ENCODE peak calls at places on chromosome 20, in eight cellular contexts. M is esophagus muscularis mucosa, X is H1, D is stomach, Q is transverse colon, L is tibial nerve, Z is sigmoid colon, W is ovary. T is an unnamed sample.

GRCh38 chr20:54172856-54173652 is 732 bp downstream of the CYP24A1 start:
- DNase-seq in W (no peak), L (no peak), D (no peak), M (no peak), Q (no peak), Z (no peak), X (no peak), T (no peak)

GRCh38 chr20:32920530-32921298 is 62.0 kb downstream of the EFCAB8 start:
- DNase-seq in L (no peak), M (peak), X (no peak), W (no peak), D (peak), Z (no peak), Q (no peak), T (no peak)

GRCh38 chr20:25280051-25280573 is 32.2 kb downstream of the PYGB start:
- DNase-seq in X (no peak), W (peak), Q (peak), D (peak), M (no peak), Z (peak), L (peak), T (peak)

GRCh38 chr20:5881714-5882113 is 68.6 kb downstream of the TRMT6 start:
- DNase-seq in L (no peak), D (no peak), M (no peak), X (no peak), Q (no peak), W (no peak), Z (no peak), T (no peak)

GRCh38 chr20:54197621-54198604 is 10.0 kb upstream of the PFDN4 start:
- DNase-seq in L (no peak), X (no peak), Z (no peak), Q (no peak), M (peak), W (no peak), D (no peak), T (no peak)

GRCh38 chr20:49938173-49939163 is 2.3 kb downstream of the RNF114 start:
- DNase-seq in Z (peak), L (peak), Q (peak), M (no peak), W (peak), D (peak), X (no peak), T (no peak)

GRCh38 chr20:36043447-36043846 is 75.1 kb downstream of the CNBD2 start:
- DNase-seq in Q (no peak), D (no peak), Z (no peak), M (no peak), L (no peak), X (no peak), W (no peak), T (no peak)

GRCh38 chr20:32549842-32550241 is 35.3 kb downstream of the NOL4L start:
- DNase-seq in L (no peak), W (no peak), Q (no peak), X (no peak), M (no peak), Z (no peak), D (no peak), T (no peak)

GRCh38 chr20:33037456-33037855 is 6.0 kb downstream of the BPIFB6 start:
- DNase-seq in D (no peak), Z (no peak), L (no peak), M (no peak), X (no peak), W (no peak), Q (no peak), T (no peak)

GRCh38 chr20:61411743-61412142 is 159.7 kb downstream of the CDH4 start:
- DNase-seq in D (no peak), M (no peak), W (no peak), X (no peak), L (no peak), Z (no peak), Q (no peak), T (no peak)

GRCh38 chr20:25280574-25281535 is 33.0 kb downstream of the PYGB start:
- DNase-seq in D (peak), Q (peak), X (no peak), W (peak), Z (peak), M (no peak), L (peak), T (peak)

GRCh38 chr20:62358171-62358719 is 8.9 kb downstream of the LAMA5 start:
- DNase-seq in L (no peak), X (no peak), Q (no peak), Z (peak), W (no peak), M (no peak), D (peak), T (no peak)

GRCh38 chr20:38402089-38402488 is 33.0 kb downstream of the SNHG17 start:
- DNase-seq in M (no peak), L (no peak), Z (no peak), D (no peak), X (no peak), W (no peak), Q (no peak), T (no peak)

GRCh38 chr20:62123450-62124118 is 1.3 kb downstream of the LSM14B start:
- DNase-seq in X (no peak), D (no peak), M (no peak), Q (no peak), L (no peak), W (no peak), Z (no peak), T (peak)

GRCh38 chr20:38258545-38259223 is 1.9 kb downstream of the KIAA1755 start:
- DNase-seq in W (no peak), M (no peak), Q (no peak), X (no peak), Z (no peak), D (no peak), L (no peak), T (no peak)

GRCh38 chr20:19953606-19954005 is 63.6 kb upstream of the NAA20 start:
- DNase-seq in W (no peak), L (no peak), Q (no peak), Z (no peak), X (no peak), M (no peak), D (no peak), T (no peak)

GRCh38 chr20:53149184-53149651 is 177.1 kb downstream of the TSHZ2 start:
- DNase-seq in D (no peak), M (no peak), L (no peak), X (no peak), Z (no peak), W (no peak), Q (no peak), T (no peak)

DNA sequence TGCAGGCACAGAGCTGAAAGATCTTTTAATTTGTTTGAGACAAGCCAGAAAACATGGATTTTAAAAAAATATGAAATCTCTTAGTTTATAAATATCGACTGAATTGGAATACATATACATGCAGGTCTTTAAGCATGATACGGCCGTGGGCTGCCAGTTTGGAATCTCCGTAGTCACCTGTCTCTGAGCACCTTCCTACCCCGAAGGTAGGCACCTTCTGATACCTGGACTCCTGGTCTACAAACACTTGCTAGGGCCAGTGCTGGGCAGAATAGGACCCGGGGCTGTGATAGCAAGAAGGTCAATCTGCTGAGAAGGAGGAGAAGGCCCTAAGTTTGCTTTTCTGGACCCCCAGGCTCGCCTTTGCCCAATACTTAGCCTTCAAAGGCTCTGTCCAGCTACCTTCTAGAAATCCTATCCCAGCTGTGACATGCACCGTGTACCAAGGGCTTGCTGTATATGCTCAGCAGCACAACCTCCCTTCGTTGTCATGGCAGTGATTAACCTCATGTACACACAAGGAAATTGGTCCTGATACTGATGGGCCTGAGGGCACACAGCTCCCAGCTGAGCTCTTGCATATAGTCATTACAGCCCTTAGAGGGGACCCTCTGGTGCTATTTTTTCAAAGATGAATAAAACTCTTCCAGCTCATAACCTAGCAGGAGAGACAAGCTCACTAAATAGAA is 17.6 kb downstream of the SNPH start:
- DNase-seq in M (no peak), D (no peak), L (no peak), Z (peak), W (no peak), Q (no peak), X (no peak), T (peak)
- TF ChIP-seq EP300 in M (no peak), D (no peak), L (no peak), Z (no peak), W (no peak), Q (no peak), X (no peak), T (no peak)

GRCh38 chr20:3436864-3437574 is 29.6 kb upstream of the DNAAF9 start:
- DNase-seq in M (no peak), X (no peak), Z (no peak), L (no peak), W (no peak), D (no peak), Q (no peak), T (no peak)
- TF ChIP-seq EP300 in M (no peak), X (no peak), Z (no peak), L (no peak), W (no peak), D (no peak), Q (no peak), T (no peak)

DNA sequence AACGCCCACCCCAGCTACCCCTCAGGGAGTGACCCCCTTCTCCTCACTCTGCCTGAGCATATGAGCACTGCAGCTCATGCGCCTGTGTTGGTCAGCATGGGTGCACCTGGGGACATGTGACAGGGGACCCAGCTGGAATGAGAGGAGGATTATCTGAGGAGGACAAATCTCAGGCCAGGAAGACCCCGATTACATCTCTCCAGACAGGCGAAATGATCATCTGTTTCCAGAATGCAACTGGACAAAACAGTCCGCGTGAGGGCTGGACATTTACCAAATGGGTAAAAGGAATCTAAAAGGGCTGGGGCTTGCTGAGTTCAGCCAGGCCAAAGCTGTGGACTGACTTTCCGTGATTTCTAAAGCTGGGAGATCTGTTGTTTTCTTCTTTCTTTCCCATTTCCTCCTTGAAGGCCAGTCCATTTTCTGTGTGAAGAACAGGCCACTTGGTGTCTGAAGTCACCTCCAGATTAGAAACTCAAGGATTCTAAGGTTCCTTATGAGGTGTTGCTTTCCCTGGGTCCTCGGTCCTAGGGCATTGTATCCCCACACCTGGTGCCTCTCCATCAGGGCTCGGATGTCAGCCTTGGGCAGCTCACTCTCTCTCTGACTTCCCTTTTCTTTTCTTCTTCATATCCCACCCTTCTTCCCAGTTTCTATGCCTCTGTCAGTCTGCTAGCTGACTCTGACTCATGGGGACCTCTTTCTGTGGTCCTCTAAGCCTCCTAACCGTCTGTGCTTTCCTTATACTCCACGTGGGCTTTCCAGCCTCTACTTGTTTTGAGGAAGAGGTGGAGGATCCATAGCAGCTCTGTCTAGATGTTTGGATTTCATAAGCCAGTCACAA is 8.2 kb upstream of the PLTP start:
- DNase-seq in W (peak), L (no peak), Z (no peak), M (no peak), X (no peak), Q (no peak), D (no peak), T (no peak)
- TF ChIP-seq EP300 in W (no peak), L (no peak), Z (no peak), M (no peak), X (no peak), Q (no peak), D (no peak), T (no peak)

GRCh38 chr20:23200914-23201313 is 114.8 kb upstream of the CD93 start:
- DNase-seq in W (no peak), M (no peak), D (peak), Z (no peak), L (no peak), X (peak), Q (peak), T (no peak)
- TF ChIP-seq EP300 in W (no peak), M (no peak), D (no peak), Z (no peak), L (no peak), X (peak), Q (no peak), T (no peak)